ENCODE peak calls at places on chromosomes 11 and 22, in six cellular contexts. N, Z, P, A, E and T are unnamed samples.

GRCh38 chr11:4125141-4125540 is 30.5 kb downstream of the RRM1 start:
- DNase-seq in N (no peak), Z (no peak), P (no peak), A (no peak), E (no peak), T (no peak)

GRCh38 chr22:36510966-36511881 is 4.4 kb upstream of the FOXRED2 start:
- DNase-seq in N (no peak), Z (no peak), P (no peak), A (peak), E (peak), T (peak)

GRCh38 chr11:61129608-61130523 is 27.6 kb downstream of the CD5 start:
- DNase-seq in N (peak), Z (peak), P (peak), A (peak), E (no peak), T (no peak)

GRCh38 chr11:117827521-117828511 is 3.3 kb upstream of the FXYD2 start:
- DNase-seq in N (peak), Z (no peak), P (no peak), A (no peak), E (no peak), T (peak)

GRCh38 chr11:84675631-84676030 is 951.5 kb downstream of the DLG2 start:
- DNase-seq in N (no peak), Z (no peak), P (no peak), A (no peak), E (peak), T (peak)

GRCh38 chr22:19823191-19823590 is 31.5 kb downstream of the GNB1L start:
- DNase-seq in N (no peak), Z (peak), P (no peak), A (no peak), E (no peak), T (no peak)

GRCh38 chr11:77557553-77557952 is 32.2 kb upstream of the AQP11 start:
- DNase-seq in N (no peak), Z (no peak), P (no peak), A (no peak), E (peak), T (peak)

GRCh38 chr11:48177661-48178060 is 38.9 kb upstream of the OR4B1 start:
- DNase-seq in N (no peak), Z (no peak), P (no peak), A (no peak), E (no peak), T (no peak)

GRCh38 chr22:37601540-37602442 is 6.8 kb upstream of the GGA1 start:
- DNase-seq in N (no peak), Z (no peak), P (peak), A (no peak), E (no peak), T (peak)

GRCh38 chr11:110909331-110909730 is 197.1 kb upstream of the ARHGAP20 start:
- DNase-seq in N (no peak), Z (no peak), P (no peak), A (no peak), E (no peak), T (no peak)

GRCh38 chr11:72722050-72722748 is 30.0 kb downstream of the ARAP1 start:
- DNase-seq in N (peak), Z (peak), P (no peak), A (peak), E (peak), T (peak)

GRCh38 chr22:46881373-46882118 is 119.1 kb downstream of the TBC1D22A start:
- DNase-seq in N (no peak), Z (no peak), P (no peak), A (peak), E (no peak), T (no peak)